ENCODE peak calls at places on chromosomes 11 and 22, in five cellular contexts. A, W, F, O and U are unnamed samples.

GRCh38 chr22:49549256-49549655 is 278.4 kb downstream of the BRD1 start:
- DNase-seq in A (no peak), W (no peak), F (no peak), O (no peak), U (no peak)

GRCh38 chr22:43262990-43263644 is 76.2 kb upstream of the TTLL12 start:
- DNase-seq in A (peak), W (peak), F (peak), O (no peak), U (peak)

GRCh38 chr11:123576082-123576481 is 78.3 kb downstream of the SCN3B start:
- DNase-seq in A (no peak), W (no peak), F (no peak), O (no peak), U (no peak)

GRCh38 chr22:48829908-48830307 is 997.8 kb downstream of the BRD1 start:
- DNase-seq in A (no peak), W (no peak), F (no peak), O (no peak), U (no peak)

GRCh38 chr11:34926101-34926830 is 9.8 kb downstream of the PDHX start:
- DNase-seq in A (peak), W (no peak), F (no peak), O (no peak), U (peak)

GRCh38 chr11:118908931-118909618 is 16.7 kb downstream of the BCL9L start:
- DNase-seq in A (no peak), W (no peak), F (no peak), O (peak), U (peak)

GRCh38 chr22:30694638-30695350 is at the start of gene OSBP2:
- DNase-seq in A (peak), W (peak), F (peak), O (peak), U (peak)

GRCh38 chr11:120272303-120272702 is 32.4 kb downstream of the POU2F3 start:
- DNase-seq in A (no peak), W (no peak), F (no peak), O (no peak), U (no peak)

GRCh38 chr22:49768077-49768476 is 59.6 kb downstream of the BRD1 start:
- DNase-seq in A (no peak), W (no peak), F (peak), O (no peak), U (no peak)

GRCh38 chr11:101180481-101180880 is 50.9 kb upstream of the PGR start:
- DNase-seq in A (no peak), W (no peak), F (no peak), O (no peak), U (no peak)

GRCh38 chr11:9862981-9863380 is 199.1 kb downstream of the SWAP70 start:
- DNase-seq in A (no peak), W (no peak), F (no peak), O (no peak), U (no peak)

GRCh38 chr11:32792111-32792947 is 2.1 kb downstream of the CCDC73 start:
- DNase-seq in A (no peak), W (no peak), F (no peak), O (no peak), U (no peak)

GRCh38 chr11:62882811-62883496 is 2.3 kb downstream of the SLC3A2 start:
- DNase-seq in A (no peak), W (no peak), F (no peak), O (no peak), U (no peak)